ENCODE peak calls at places on chromosomes 4 and X, in seven cellular contexts. B is IMR-90, P is mesenchymal stem cell, K is H9, Q is neuronal stem cell, T is trophoblast cell, V is H1. Y is an unnamed sample.

GRCh38 chrX:26511621-26512363 is 295.8 kb downstream of the MAGEB5 start:
- DNase-seq in V (no peak), Q (no peak), K (no peak), T (no peak), P (no peak), B (no peak), Y (no peak)

GRCh38 chrX:129759576-129760061 is 20.1 kb upstream of the SASH3 start:
- DNase-seq in Q (no peak), V (no peak), K (no peak), T (peak), B (peak), P (peak), Y (no peak)

GRCh38 chr4:121307441-121308327 is 73.1 kb downstream of the QRFPR start:
- DNase-seq in K (peak), V (peak), B (peak), Q (peak), T (peak), P (peak), Y (peak)

GRCh38 chr4:163911891-163912290 is 417.4 kb downstream of the TMA16 start:
- DNase-seq in P (no peak), T (peak), K (no peak), Q (no peak), V (no peak), B (no peak), Y (no peak)

GRCh38 chr4:38673109-38673978 is 9.3 kb downstream of the KLF3 start:
- DNase-seq in T (no peak), B (no peak), P (no peak), K (peak), V (no peak), Q (no peak), Y (no peak)

GRCh38 chr4:141102367-141102766 is 30.9 kb downstream of the RNF150 start:
- DNase-seq in Q (no peak), B (peak), P (peak), T (peak), V (no peak), K (no peak), Y (peak)

GRCh38 chrX:51860679-51861078 is 32.7 kb upstream of the MAGED1 start:
- DNase-seq in P (peak), T (peak), Q (peak), V (no peak), K (peak), B (peak), Y (peak)

GRCh38 chr4:123767801-123768200 is 371.2 kb downstream of the SPRY1 start:
- DNase-seq in B (peak), T (no peak), Q (no peak), K (no peak), P (peak), V (no peak), Y (no peak)

GRCh38 chrX:54248309-54248708 is 65.3 kb upstream of the FAM120C start:
- DNase-seq in P (peak), V (no peak), Q (no peak), K (no peak), B (peak), T (peak), Y (peak)

GRCh38 chr4:13093170-13093569 is 391.0 kb downstream of the RAB28 start:
- DNase-seq in T (no peak), P (no peak), Q (no peak), V (no peak), K (no peak), B (no peak), Y (no peak)

GRCh38 chr4:59727745-59728144 is 1472.4 kb upstream of the ADGRL3 start:
- DNase-seq in T (no peak), K (no peak), B (no peak), V (no peak), P (no peak), Q (no peak), Y (no peak)

GRCh38 chrX:40853816-40854123 is 118.4 kb upstream of the MED14 start:
- DNase-seq in K (no peak), T (peak), B (no peak), Q (no peak), P (no peak), V (no peak), Y (no peak)

GRCh38 chrX:28981952-28982351 is 394.7 kb downstream of the IL1RAPL1 start:
- DNase-seq in B (no peak), V (no peak), P (no peak), Q (no peak), T (no peak), K (no peak), Y (no peak)

GRCh38 chrX:307261-308111 is 11.1 kb downstream of the GTPBP6 start:
- DNase-seq in V (no peak), Q (no peak), K (no peak), T (no peak), P (no peak), B (no peak), Y (no peak)

GRCh38 chr4:44629280-44629866 is 22.1 kb downstream of the YIPF7 start:
- DNase-seq in V (peak), T (peak), Q (peak), K (peak), B (peak), P (peak), Y (peak)

GRCh38 chr4:71978192-71978845 is 53.5 kb upstream of the NPFFR2 start:
- DNase-seq in Q (no peak), B (no peak), T (no peak), V (no peak), K (no peak), P (no peak), Y (no peak)

GRCh38 chrX:9267415-9267814 is 197.4 kb upstream of the TBL1X start:
- DNase-seq in B (no peak), P (peak), Q (no peak), V (no peak), T (no peak), K (no peak), Y (no peak)

GRCh38 chr4:6361076-6361784 is 91.6 kb downstream of the WFS1 start:
- DNase-seq in K (no peak), T (no peak), Q (no peak), V (no peak), B (no peak), P (no peak), Y (no peak)

GRCh38 chrX:51837926-51838325 is 55.5 kb upstream of the MAGED1 start:
- DNase-seq in V (no peak), P (peak), T (no peak), K (no peak), Q (no peak), B (peak), Y (no peak)

GRCh38 chrX:129777218-129777768 is 2.5 kb upstream of the SASH3 start:
- DNase-seq in B (no peak), K (no peak), T (peak), V (no peak), P (no peak), Q (no peak), Y (no peak)

GRCh38 chr4:70518269-70518668 is at the start of gene AMTN:
- DNase-seq in T (no peak), B (no peak), V (no peak), P (no peak), K (no peak), Q (no peak), Y (no peak)

GRCh38 chr4:176894498-176894897 is 101.8 kb upstream of the VEGFC start:
- DNase-seq in B (no peak), Q (no peak), T (no peak), K (no peak), V (no peak), P (no peak), Y (no peak)

GRCh38 chr4:140926672-140927071 is 170.5 kb upstream of the TBC1D9 start:
- DNase-seq in V (no peak), P (no peak), K (no peak), B (peak), T (peak), Q (no peak), Y (peak)

GRCh38 chr4:25580633-25581467 is 74.8 kb upstream of the SLC34A2 start:
- DNase-seq in T (no peak), Q (no peak), P (no peak), B (no peak), K (peak), V (no peak), Y (no peak)

GRCh38 chr4:159367421-159368105 is 264.7 kb downstream of the RAPGEF2 start:
- DNase-seq in Q (no peak), K (no peak), T (no peak), V (no peak), P (no peak), B (no peak), Y (no peak)

GRCh38 chr4:4618846-4619245 is 77.0 kb upstream of the STX18 start:
- DNase-seq in Q (no peak), P (no peak), B (no peak), T (no peak), V (no peak), K (no peak), Y (no peak)

GRCh38 chr4:81606166-81606565 is 134.5 kb upstream of the RASGEF1B start:
- DNase-seq in B (no peak), K (no peak), T (no peak), P (no peak), Q (no peak), V (no peak), Y (no peak)

GRCh38 chr4:183205193-183205592 is 106.1 kb downstream of the WWC2 start:
- DNase-seq in B (no peak), Q (no peak), T (no peak), P (no peak), V (no peak), K (no peak), Y (no peak)

GRCh38 chrX:123570011-123570590 is 162.8 kb downstream of the THOC2 start:
- DNase-seq in B (no peak), T (peak), P (no peak), V (no peak), Q (no peak), K (no peak), Y (no peak)

GRCh38 chrX:119468186-119468929 is at the start of gene SLC25A5:
- DNase-seq in P (peak), B (peak), Q (peak), V (peak), T (peak), K (peak), Y (peak)

GRCh38 chr4:15740764-15741404 is 37.2 kb upstream of the CD38 start:
- DNase-seq in Q (no peak), K (no peak), P (no peak), B (no peak), V (no peak), T (no peak), Y (no peak)

GRCh38 chrX:13719192-13719856 is 15.1 kb downstream of the TRAPPC2 start:
- DNase-seq in Q (no peak), K (no peak), V (no peak), P (peak), B (peak), T (peak), Y (peak)

GRCh38 chrX:153717445-153717844 is 6.7 kb downstream of the BCAP31 start:
- DNase-seq in B (no peak), V (no peak), P (no peak), T (no peak), K (no peak), Q (no peak), Y (no peak)

GRCh38 chrX:136115124-136115908 is 32.0 kb upstream of the FHL1 start:
- DNase-seq in B (peak), K (no peak), P (no peak), Q (no peak), V (no peak), T (peak), Y (no peak)

GRCh38 chrX:19658030-19658429 is 142.7 kb upstream of the MAP3K15 start:
- DNase-seq in B (peak), T (no peak), Q (no peak), K (no peak), V (no peak), P (peak), Y (peak)

GRCh38 chr4:150229538-150229937 is 151.3 kb downstream of the DCLK2 start:
- DNase-seq in B (peak), Q (no peak), P (peak), K (no peak), V (no peak), T (no peak), Y (no peak)

GRCh38 chr4:102503301-102503746 is 2.2 kb downstream of the NFKB1 start:
- DNase-seq in P (no peak), Q (no peak), B (no peak), T (no peak), K (no peak), V (no peak), Y (no peak)

GRCh38 chr4:178672512-178672911 is 1230.3 kb upstream of the AGA start:
- DNase-seq in B (no peak), Q (no peak), P (no peak), K (no peak), T (no peak), V (no peak), Y (no peak)

GRCh38 chrX:20515841-20516461 is 249.2 kb upstream of the RPS6KA3 start:
- DNase-seq in B (peak), P (peak), T (peak), K (no peak), Q (no peak), V (no peak), Y (peak)

GRCh38 chr4:146110847-146111485 is 64.6 kb upstream of the LSM6 start:
- DNase-seq in T (no peak), B (no peak), Q (no peak), K (no peak), P (no peak), V (no peak), Y (no peak)

GRCh38 chrX:56969559-56969958 is 25.8 kb downstream of the SPIN3 start:
- DNase-seq in K (no peak), V (no peak), Q (no peak), P (no peak), T (no peak), B (no peak), Y (no peak)
- H3K4ac ChIP-seq in K (no peak), V (no peak), Q (no peak), P (no peak), T (no peak), B (no peak), Y (no peak)

DNA sequence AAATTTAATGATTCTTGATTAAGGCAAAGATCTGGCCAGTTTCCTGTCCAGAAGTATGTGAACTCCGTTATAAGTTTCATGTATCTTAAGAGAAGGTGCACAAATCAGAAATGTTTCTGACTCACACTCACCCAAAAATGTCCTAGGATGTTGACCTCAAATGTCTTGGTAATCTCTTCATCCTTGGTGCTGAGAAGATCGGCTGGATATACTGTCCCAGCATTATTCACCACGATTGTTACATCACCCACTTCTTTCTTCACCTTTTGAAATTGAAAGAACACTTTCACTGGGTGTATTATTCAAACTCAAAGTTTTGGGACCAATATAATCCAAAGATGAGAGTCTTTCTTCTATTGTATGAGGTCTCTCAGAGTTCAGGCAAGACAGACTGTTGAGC is 5.7 kb downstream of the HSD17B13 start:
- DNase-seq in Q (no peak), K (no peak), B (no peak), T (no peak), V (no peak), P (no peak), Y (no peak)
- H3K4ac ChIP-seq in Q (no peak), K (no peak), B (no peak), T (no peak), V (no peak), P (no peak), Y (no peak)

GRCh38 chr4:36254355-36254754 is 10.0 kb upstream of the ARAP2 start:
- DNase-seq in T (no peak), Q (no peak), B (no peak), K (no peak), V (no peak), P (no peak), Y (no peak)

GRCh38 chr4:36255575-36255974 is 11.3 kb upstream of the ARAP2 start:
- DNase-seq in T (peak), B (no peak), K (no peak), P (no peak), Q (no peak), V (no peak), Y (no peak)

GRCh38 chr4:36251983-36252382 is 7.7 kb upstream of the ARAP2 start:
- DNase-seq in V (no peak), Q (no peak), T (no peak), B (no peak), K (no peak), P (no peak), Y (no peak)

GRCh38 chr4:36260714-36261113 is 16.4 kb upstream of the ARAP2 start:
- DNase-seq in B (no peak), K (no peak), P (no peak), T (no peak), Q (no peak), V (no peak), Y (no peak)

GRCh38 chr4:36256398-36256828 is 12.1 kb upstream of the ARAP2 start:
- DNase-seq in P (no peak), Q (no peak), V (no peak), B (no peak), T (no peak), K (no peak), Y (no peak)
- H3K4ac ChIP-seq in P (no peak), Q (no peak), V (no peak), B (no peak), T (no peak), K (no peak), Y (no peak)

GRCh38 chrX:14832151-14832550 is 40.7 kb downstream of the FANCB start:
- DNase-seq in K (no peak), P (peak), Q (no peak), B (peak), T (no peak), V (no peak), Y (peak)

GRCh38 chrX:14832591-14832990 is 40.3 kb downstream of the FANCB start:
- DNase-seq in T (no peak), P (no peak), V (no peak), B (peak), K (no peak), Q (no peak), Y (no peak)

GRCh38 chrX:14837155-14837554 is 35.7 kb downstream of the FANCB start:
- DNase-seq in B (no peak), K (no peak), T (no peak), V (no peak), P (no peak), Q (no peak), Y (no peak)
- H3K4ac ChIP-seq in B (no peak), K (no peak), T (no peak), V (no peak), P (no peak), Q (no peak), Y (no peak)